ENCODE peak calls at places on chromosomes 4 and X, in five cellular contexts. One of them, this sample, is unnamed.

GRCh38 chr4:39353478-39354177 is 12.5 kb downstream of the RFC1 start:
- DNase-seq in K562: no peak
- DNase-seq in HCT116: no peak
- DNase-seq in GM12878: peak; percentile 85
- DNase-seq in HepG2: no peak
- DNase-seq in this sample: no peak

GRCh38 chr4:1293531-1293941 is 3.8 kb downstream of the MAEA start:
- DNase-seq in K562: no peak
- DNase-seq in HCT116: no peak
- DNase-seq in GM12878: peak; percentile 20
- DNase-seq in HepG2: no peak
- DNase-seq in this sample: no peak

GRCh38 chr4:4884611-4885010 is 25.1 kb downstream of the MSX1 start:
- DNase-seq in K562: no peak
- DNase-seq in HCT116: no peak
- DNase-seq in GM12878: no peak
- DNase-seq in HepG2: no peak
- DNase-seq in this sample: no peak

GRCh38 chr4:107824367-107825071 is at the start of gene SGMS2:
- DNase-seq in K562: peak; percentile 21
- DNase-seq in HCT116: peak; percentile 88
- DNase-seq in GM12878: no peak
- DNase-seq in HepG2: peak; percentile 55
- DNase-seq in this sample: peak; percentile 64

GRCh38 chrX:15107367-15107988 is 162.4 kb downstream of the ASB9 start:
- DNase-seq in K562: no peak
- DNase-seq in HCT116: no peak
- DNase-seq in GM12878: no peak
- DNase-seq in HepG2: no peak
- DNase-seq in this sample: no peak

GRCh38 chrX:146054311-146054710 is 236.7 kb downstream of the SLITRK2 start:
- DNase-seq in K562: no peak
- DNase-seq in HCT116: no peak
- DNase-seq in GM12878: no peak
- DNase-seq in HepG2: no peak
- DNase-seq in this sample: no peak

GRCh38 chrX:46683023-46683422 is 75.9 kb downstream of the SLC9A7 start:
- DNase-seq in K562: no peak
- DNase-seq in HCT116: no peak
- DNase-seq in GM12878: no peak
- DNase-seq in HepG2: peak; percentile 0
- DNase-seq in this sample: no peak

GRCh38 chr4:99868126-99868596 is 26.1 kb downstream of the LAMTOR3 start:
- DNase-seq in K562: no peak
- DNase-seq in HCT116: no peak
- DNase-seq in GM12878: no peak
- DNase-seq in HepG2: no peak
- DNase-seq in this sample: no peak

GRCh38 chrX:48021026-48021900 is 14.5 kb downstream of the SPACA5 start:
- DNase-seq in K562: peak; percentile 28
- DNase-seq in HCT116: no peak
- DNase-seq in GM12878: peak; percentile 62
- DNase-seq in HepG2: peak; percentile 71
- DNase-seq in this sample: peak; percentile 78

GRCh38 chr4:174394915-174395314 is 111.2 kb downstream of the CEP44 start:
- DNase-seq in K562: no peak
- DNase-seq in HCT116: no peak
- DNase-seq in GM12878: no peak
- DNase-seq in HepG2: no peak
- DNase-seq in this sample: no peak

GRCh38 chrX:147978931-147979330 is 2.2 kb upstream of the FMR1NB start:
- DNase-seq in K562: no peak
- DNase-seq in HCT116: no peak
- DNase-seq in GM12878: no peak
- DNase-seq in HepG2: no peak
- DNase-seq in this sample: no peak

GRCh38 chr4:734951-735350 is 29.3 kb downstream of the PCGF3 start:
- DNase-seq in K562: no peak
- DNase-seq in HCT116: no peak
- DNase-seq in GM12878: no peak
- DNase-seq in HepG2: no peak
- DNase-seq in this sample: no peak

GRCh38 chrX:17744896-17745523 is 7.7 kb downstream of the SCML1 start:
- DNase-seq in K562: no peak
- DNase-seq in HCT116: no peak
- DNase-seq in GM12878: no peak
- DNase-seq in HepG2: peak; percentile 81
- DNase-seq in this sample: no peak

GRCh38 chr4:6338175-6338950 is 68.7 kb downstream of the WFS1 start:
- DNase-seq in K562: no peak
- DNase-seq in HCT116: no peak
- DNase-seq in GM12878: no peak
- DNase-seq in HepG2: no peak
- DNase-seq in this sample: no peak

GRCh38 chr4:16079046-16079445 is 4.8 kb downstream of the PROM1 start:
- DNase-seq in K562: no peak
- DNase-seq in HCT116: no peak
- DNase-seq in GM12878: peak; percentile 19
- DNase-seq in HepG2: no peak
- DNase-seq in this sample: no peak

GRCh38 chr4:185716008-185716976 is 95.7 kb downstream of the SORBS2 start:
- DNase-seq in K562: no peak
- DNase-seq in HCT116: no peak
- DNase-seq in GM12878: no peak
- DNase-seq in HepG2: no peak
- DNase-seq in this sample: no peak
- H3K4me1 ChIP-seq in K562: no peaks in the 10 kb centered on the region
- H3K4me1 ChIP-seq in HCT116: no peaks in the 10 kb centered on the region
- H3K4me1 ChIP-seq in GM12878: no peaks in the 10 kb centered on the region
- H3K4me1 ChIP-seq in HepG2: peaks cover 71% of the 10 kb centered on the region
- H3K4me1 ChIP-seq in this sample: no peaks in the 10 kb centered on the region

GRCh38 chr4:84420608-84421007 is 78.5 kb downstream of the NKX6-1 start:
- DNase-seq in K562: no peak
- DNase-seq in HCT116: no peak
- DNase-seq in GM12878: no peak
- DNase-seq in HepG2: no peak
- DNase-seq in this sample: no peak
- TF ChIP-seq ATF3 in K562: no peak
- TF ChIP-seq ATF3 in HCT116: no peak
- TF ChIP-seq ATF3 in GM12878: no peak
- TF ChIP-seq ATF3 in HepG2: no peak
- TF ChIP-seq ATF3 in this sample: no peak

GRCh38 chrX:10922158-10922557 is 189.0 kb upstream of the HCCS start:
- DNase-seq in K562: no peak
- DNase-seq in HCT116: no peak
- DNase-seq in GM12878: no peak
- DNase-seq in HepG2: peak; percentile 1
- DNase-seq in this sample: no peak
- H3K4me1 ChIP-seq in K562: no peaks in the 10 kb centered on the region
- H3K4me1 ChIP-seq in HCT116: peaks cover 6% of the 10 kb centered on the region
- H3K4me1 ChIP-seq in GM12878: no peaks in the 10 kb centered on the region
- H3K4me1 ChIP-seq in HepG2: peaks cover 6% of the 10 kb centered on the region
- H3K4me1 ChIP-seq in this sample: no peaks in the 10 kb centered on the region

GRCh38 chrX:41556958-41557357 is 109.8 kb downstream of the NYX start:
- DNase-seq in K562: no peak
- DNase-seq in HCT116: no peak
- DNase-seq in GM12878: no peak
- DNase-seq in HepG2: no peak
- DNase-seq in this sample: no peak

GRCh38 chrX:41559235-41559634 is 112.1 kb downstream of the NYX start:
- DNase-seq in K562: no peak
- DNase-seq in HCT116: no peak
- DNase-seq in GM12878: no peak
- DNase-seq in HepG2: no peak
- DNase-seq in this sample: no peak

GRCh38 chrX:41561045-41561444 is 113.9 kb downstream of the NYX start:
- DNase-seq in K562: peak; percentile 17
- DNase-seq in HCT116: no peak
- DNase-seq in GM12878: peak; percentile 17
- DNase-seq in HepG2: no peak
- DNase-seq in this sample: no peak

GRCh38 chrX:41558531-41558930 is 111.4 kb downstream of the NYX start:
- DNase-seq in K562: peak; percentile 14
- DNase-seq in HCT116: no peak
- DNase-seq in GM12878: no peak
- DNase-seq in HepG2: no peak
- DNase-seq in this sample: no peak

DNA sequence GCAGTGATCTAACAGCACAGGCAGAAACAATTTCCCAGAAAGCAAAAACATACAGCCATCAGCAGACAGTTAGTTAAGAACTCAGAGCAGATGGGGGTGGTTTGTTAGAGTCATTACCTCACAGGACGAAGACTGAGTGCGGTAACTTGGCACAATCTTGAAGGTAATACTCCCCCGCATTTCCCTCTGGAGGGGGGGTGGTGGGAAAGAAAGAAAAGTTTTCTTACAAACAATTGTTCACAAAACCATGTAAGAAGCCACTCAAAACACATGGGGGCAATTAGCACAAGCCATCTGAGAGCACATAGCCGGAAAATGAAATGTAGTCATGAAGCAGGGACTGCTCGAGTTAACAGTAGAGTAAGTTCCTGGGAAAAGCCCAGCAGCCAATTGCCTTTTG is 112.5 kb downstream of the NYX start:
- DNase-seq in K562: peak; percentile 25
- DNase-seq in HCT116: no peak
- DNase-seq in GM12878: no peak
- DNase-seq in HepG2: no peak
- DNase-seq in this sample: no peak
- TF ChIP-seq ATF3 in K562: no peak
- TF ChIP-seq ATF3 in HCT116: no peak
- TF ChIP-seq ATF3 in GM12878: no peak
- TF ChIP-seq ATF3 in HepG2: no peak
- TF ChIP-seq ATF3 in this sample: no peak

DNA sequence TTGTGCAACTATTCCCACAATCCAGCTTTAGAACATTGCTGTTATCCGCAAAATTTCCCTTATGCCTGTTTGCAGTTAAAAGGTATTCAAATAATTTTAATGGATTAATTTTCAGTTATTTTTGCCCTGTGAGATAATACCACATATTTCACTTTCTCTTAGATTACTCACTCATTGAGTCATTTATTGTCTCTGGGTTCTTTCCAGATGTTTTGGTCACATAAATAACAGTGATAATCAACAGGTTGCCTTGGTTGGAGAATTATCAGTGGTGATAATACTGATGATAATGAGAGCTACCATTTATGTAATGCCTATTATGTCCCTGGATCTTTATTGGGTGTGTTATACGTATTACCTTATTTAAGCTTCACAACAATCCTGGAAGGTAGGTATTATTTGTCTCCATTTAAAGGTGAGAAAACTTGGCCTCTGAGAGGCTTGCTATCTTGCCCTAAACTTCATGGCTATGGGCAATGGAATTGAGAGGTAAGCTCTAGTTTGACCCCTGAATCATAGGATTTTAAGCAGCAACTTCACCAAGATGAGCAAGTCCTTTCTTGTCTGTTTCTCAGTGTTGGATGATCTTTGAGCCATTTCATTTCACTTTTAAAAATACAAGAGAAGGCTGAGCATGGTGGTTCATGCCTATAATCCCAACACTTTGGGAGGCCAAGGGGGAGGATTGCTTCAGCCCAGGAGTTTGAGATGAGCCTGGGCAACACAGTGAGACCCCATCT is 87.4 kb downstream of the KIT start:
- DNase-seq in K562: no peak
- DNase-seq in HCT116: no peak
- DNase-seq in GM12878: no peak
- DNase-seq in HepG2: no peak
- DNase-seq in this sample: no peak
- H3K4me1 ChIP-seq in K562: no peaks in the 10 kb centered on the region
- H3K4me1 ChIP-seq in HCT116: no peaks in the 10 kb centered on the region
- H3K4me1 ChIP-seq in GM12878: no peaks in the 10 kb centered on the region
- H3K4me1 ChIP-seq in HepG2: no peaks in the 10 kb centered on the region
- H3K4me1 ChIP-seq in this sample: no peaks in the 10 kb centered on the region

GRCh38 chr4:165150545-165150944 is 37.9 kb upstream of the TMEM192 start:
- DNase-seq in K562: no peak
- DNase-seq in HCT116: no peak
- DNase-seq in GM12878: no peak
- DNase-seq in HepG2: no peak
- DNase-seq in this sample: no peak
- TF ChIP-seq ATF3 in K562: no peak
- TF ChIP-seq ATF3 in HCT116: no peak
- TF ChIP-seq ATF3 in GM12878: no peak
- TF ChIP-seq ATF3 in HepG2: no peak
- TF ChIP-seq ATF3 in this sample: no peak

DNA sequence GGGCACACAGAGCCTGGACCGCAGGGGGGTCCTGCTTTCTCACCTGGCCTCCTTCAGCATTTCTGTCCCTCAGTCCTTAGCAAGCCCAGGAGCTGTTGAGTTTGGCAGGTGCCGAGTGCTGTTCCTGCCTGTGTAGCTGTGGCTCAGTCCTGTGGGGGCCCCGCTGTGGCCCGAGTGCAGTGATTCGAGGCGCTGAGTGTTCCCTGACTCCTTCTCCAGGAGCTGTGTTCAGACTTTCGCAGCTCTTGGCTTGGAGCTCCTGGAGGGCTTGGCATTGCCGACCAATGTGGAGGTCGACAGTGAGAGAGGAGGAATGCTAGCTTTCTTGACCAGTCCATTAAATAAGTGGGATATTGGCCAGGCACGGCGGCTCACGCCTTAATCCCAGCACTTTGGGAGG is 50.1 kb upstream of the MSANTD1 start:
- DNase-seq in K562: no peak
- DNase-seq in HCT116: no peak
- DNase-seq in GM12878: no peak
- DNase-seq in HepG2: no peak
- DNase-seq in this sample: no peak
- H3K4me1 ChIP-seq in K562: peaks cover 6% of the 10 kb centered on the region
- H3K4me1 ChIP-seq in HCT116: no peaks in the 10 kb centered on the region
- H3K4me1 ChIP-seq in GM12878: peaks cover 17% of the 10 kb centered on the region
- H3K4me1 ChIP-seq in HepG2: peaks cover 36% of the 10 kb centered on the region
- H3K4me1 ChIP-seq in this sample: no peaks in the 10 kb centered on the region

DNA sequence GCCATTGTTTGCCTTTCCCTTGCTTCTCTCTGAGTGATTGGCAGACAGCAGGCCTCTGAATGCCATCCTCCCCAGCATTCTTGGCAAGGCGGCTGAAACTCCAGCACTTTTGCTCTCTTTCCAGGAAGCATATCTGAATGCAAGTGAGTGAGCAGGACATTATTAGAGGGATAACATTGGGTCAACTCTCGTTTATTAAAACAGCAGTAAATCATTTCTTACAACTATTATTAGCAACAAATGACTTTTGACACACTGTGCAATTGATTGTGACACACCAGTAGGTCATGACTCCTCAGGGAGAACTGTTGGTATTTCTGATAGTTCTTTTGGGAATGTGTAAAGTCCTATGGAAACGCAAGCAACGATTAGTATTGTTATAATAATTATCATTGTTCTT is 103.8 kb downstream of the EFNB1 start:
- DNase-seq in K562: no peak
- DNase-seq in HCT116: no peak
- DNase-seq in GM12878: no peak
- DNase-seq in HepG2: no peak
- DNase-seq in this sample: no peak
- TF ChIP-seq ATF3 in K562: no peak
- TF ChIP-seq ATF3 in HCT116: no peak
- TF ChIP-seq ATF3 in GM12878: no peak
- TF ChIP-seq ATF3 in HepG2: no peak
- TF ChIP-seq ATF3 in this sample: no peak

GRCh38 chrX:133151320-133151719 is 54.4 kb upstream of the USP26 start:
- DNase-seq in K562: no peak
- DNase-seq in HCT116: no peak
- DNase-seq in GM12878: no peak
- DNase-seq in HepG2: peak; percentile 8
- DNase-seq in this sample: no peak
- H3K4me1 ChIP-seq in K562: no peaks in the 10 kb centered on the region
- H3K4me1 ChIP-seq in HCT116: no peaks in the 10 kb centered on the region
- H3K4me1 ChIP-seq in GM12878: no peaks in the 10 kb centered on the region
- H3K4me1 ChIP-seq in HepG2: peaks cover 10% of the 10 kb centered on the region
- H3K4me1 ChIP-seq in this sample: no peaks in the 10 kb centered on the region

This sample was measured in H1.